ENCODE peak calls at places on chromosomes 11 and 22, in seven cellular contexts. U, I, P, C, S, M and R are unnamed samples.

GRCh38 chr11:66414120-66414934 is 6.5 kb upstream of the NPAS4 start:
- DNase-seq in U (peak; percentile 89), I (no peak), P (no peak), C (no peak), S (no peak), M (no peak), R (no peak)

GRCh38 chr11:79371152-79371551 is 69.7 kb downstream of the TENM4 start:
- DNase-seq in U (peak; percentile 40), I (peak; percentile 21), P (no peak), C (no peak), S (no peak), M (no peak), R (peak; percentile 20)

GRCh38 chr11:128210148-128210940 is 377.0 kb downstream of the ETS1 start:
- DNase-seq in U (peak; percentile 47), I (peak; percentile 94), P (peak; percentile 66), C (peak; percentile 99), S (peak; percentile 76), M (no peak), R (peak; percentile 100)

GRCh38 chr11:5504403-5504891 is 5.3 kb downstream of the UBQLN3 start:
- DNase-seq in U (no peak), I (no peak), P (no peak), C (no peak), S (no peak), M (no peak), R (no peak)

GRCh38 chr22:35971418-35972119 is 57.1 kb downstream of the RBFOX2 start:
- DNase-seq in U (no peak), I (no peak), P (no peak), C (peak; percentile 10), S (no peak), M (no peak), R (no peak)

GRCh38 chr11:72591785-72592490 is 82.3 kb downstream of the PDE2A start:
- DNase-seq in U (no peak), I (no peak), P (peak; percentile 18), C (no peak), S (no peak), M (no peak), R (no peak)

GRCh38 chr22:39207141-39208012 is 37.4 kb downstream of the PDGFB start:
- DNase-seq in U (no peak), I (peak; percentile 55), P (peak; percentile 90), C (no peak), S (peak; percentile 51), M (no peak), R (peak; percentile 45)

GRCh38 chr22:36659762-36660509 is 43.6 kb downstream of the CACNG2 start:
- DNase-seq in U (no peak), I (peak; percentile 81), P (peak; percentile 90), C (peak; percentile 74), S (peak; percentile 96), M (no peak), R (peak; percentile 99)

GRCh38 chr11:75850787-75851186 is 35.8 kb downstream of the UVRAG start:
- DNase-seq in U (no peak), I (no peak), P (no peak), C (no peak), S (no peak), M (no peak), R (no peak)

GRCh38 chr11:133441964-133442660 is 90.2 kb downstream of the OPCML start:
- DNase-seq in U (peak; percentile 43), I (no peak), P (no peak), C (no peak), S (no peak), M (no peak), R (no peak)

GRCh38 chr11:109641549-109641948 is 219.6 kb downstream of the C11orf87 start:
- DNase-seq in U (peak; percentile 78), I (peak; percentile 27), P (no peak), C (no peak), S (no peak), M (peak; percentile 29), R (peak; percentile 48)

GRCh38 chr11:4048340-4048739 is 46.3 kb upstream of the RRM1 start:
- DNase-seq in U (no peak), I (no peak), P (no peak), C (no peak), S (no peak), M (no peak), R (no peak)

GRCh38 chr11:14258177-14258935 is 100.6 kb downstream of the RRAS2 start:
- DNase-seq in U (no peak), I (peak; percentile 83), P (no peak), C (peak; percentile 21), S (no peak), M (no peak), R (peak; percentile 83)

GRCh38 chr11:1468473-1469066 is 18.0 kb downstream of the MOB2 start:
- DNase-seq in U (no peak), I (no peak), P (no peak), C (no peak), S (no peak), M (no peak), R (no peak)

GRCh38 chr11:74636633-74637184 is 44.3 kb downstream of the POLD3 start:
- DNase-seq in U (no peak), I (peak; percentile 72), P (no peak), C (peak; percentile 67), S (no peak), M (no peak), R (peak; percentile 77)

GRCh38 chr22:46072030-46072881 is 78.1 kb upstream of the PPARA start:
- DNase-seq in U (peak; percentile 60), I (no peak), P (peak; percentile 69), C (no peak), S (peak; percentile 60), M (no peak), R (peak; percentile 54)

GRCh38 chr22:22882033-22882717 is 5.4 kb upstream of the IGLL5 start:
- DNase-seq in U (peak; percentile 5), I (no peak), P (peak; percentile 16), C (no peak), S (peak; percentile 37), M (no peak), R (peak; percentile 40)

GRCh38 chr11:34984514-34984913 is 68.1 kb downstream of the PDHX start:
- DNase-seq in U (no peak), I (no peak), P (no peak), C (no peak), S (no peak), M (no peak), R (no peak)

GRCh38 chr11:61897387-61898246 is 6.3 kb upstream of the FADS3 start:
- DNase-seq in U (peak; percentile 93), I (peak; percentile 45), P (peak; percentile 72), C (no peak), S (peak; percentile 91), M (peak; percentile 88), R (peak; percentile 73)

GRCh38 chr11:94948070-94948617 is 25.2 kb downstream of the CWC15 start:
- DNase-seq in U (no peak), I (no peak), P (no peak), C (peak; percentile 61), S (no peak), M (no peak), R (no peak)

GRCh38 chr22:38728899-38729796 is 23.4 kb downstream of the GTPBP1 start:
- DNase-seq in U (no peak), I (no peak), P (no peak), C (no peak), S (no peak), M (no peak), R (no peak)

GRCh38 chr11:94674005-94674491 is 94.1 kb upstream of the AMOTL1 start:
- DNase-seq in U (no peak), I (peak; percentile 59), P (no peak), C (no peak), S (no peak), M (no peak), R (peak; percentile 17)

GRCh38 chr11:16767137-16767536 is 28.7 kb downstream of the C11orf58 start:
- DNase-seq in U (no peak), I (no peak), P (no peak), C (no peak), S (no peak), M (no peak), R (no peak)

DNA sequence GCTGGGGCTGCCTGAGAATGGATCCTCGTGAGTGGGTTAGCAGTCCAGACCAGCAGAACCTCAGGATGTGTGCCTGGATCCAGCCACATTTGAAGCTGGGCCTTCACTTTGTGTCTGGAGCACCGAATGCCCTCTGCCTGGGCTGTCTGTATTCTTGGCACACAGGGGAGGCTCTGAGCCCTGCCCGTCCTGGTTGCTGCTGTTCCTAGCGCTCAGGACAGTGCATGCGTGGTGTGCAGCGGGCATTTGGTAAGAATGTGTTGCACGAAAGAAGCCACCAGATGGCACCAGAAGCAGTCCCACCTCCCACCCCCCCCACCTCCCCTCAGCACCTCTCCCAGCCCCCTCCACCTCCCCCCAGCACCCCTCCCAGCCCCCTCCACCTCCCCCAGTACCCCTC is 4.1 kb upstream of the MAPK11 start:
- DNase-seq in U (peak; percentile 60), I (peak; percentile 45), P (peak; percentile 71), C (no peak), S (peak; percentile 60), M (no peak), R (peak; percentile 56)
- TF ChIP-seq CTCF in U (no peak), I (peak; percentile 22), P (peak; percentile 22), C (peak; percentile 33), S (peak; percentile 44), M (peak; percentile 46), R (peak; percentile 47)

GRCh38 chr11:80542704-80543103 is 1101.9 kb upstream of the TENM4 start:
- DNase-seq in U (no peak), I (no peak), P (no peak), C (no peak), S (no peak), M (no peak), R (no peak)
- TF ChIP-seq CTCF in U (no peak), I (no peak), P (no peak), C (no peak), S (no peak), M (no peak), R (no peak)

DNA sequence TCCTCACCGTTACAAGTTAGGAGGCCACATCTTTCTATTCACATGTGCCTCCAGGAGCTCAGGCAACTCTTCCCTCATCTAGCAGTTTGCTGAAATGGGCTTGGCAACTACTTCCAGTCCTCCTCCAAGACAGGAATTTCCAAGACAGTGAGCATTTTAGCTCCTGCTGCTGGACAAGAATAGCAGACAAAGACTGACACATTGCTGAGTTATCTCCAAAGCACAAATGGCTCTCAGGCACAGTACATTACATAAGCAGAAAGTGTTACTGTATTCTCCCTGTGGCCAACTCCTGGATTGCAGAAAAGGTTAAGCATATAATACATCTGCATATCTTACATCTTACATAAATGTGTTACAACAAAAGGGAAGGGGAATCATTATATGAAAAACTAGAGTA is 83.2 kb upstream of the POU2AF2 start:
- DNase-seq in U (no peak), I (no peak), P (no peak), C (no peak), S (no peak), M (no peak), R (peak; percentile 9)
- TF ChIP-seq CTCF in U (no peak), I (no peak), P (no peak), C (no peak), S (no peak), M (no peak), R (no peak)

DNA sequence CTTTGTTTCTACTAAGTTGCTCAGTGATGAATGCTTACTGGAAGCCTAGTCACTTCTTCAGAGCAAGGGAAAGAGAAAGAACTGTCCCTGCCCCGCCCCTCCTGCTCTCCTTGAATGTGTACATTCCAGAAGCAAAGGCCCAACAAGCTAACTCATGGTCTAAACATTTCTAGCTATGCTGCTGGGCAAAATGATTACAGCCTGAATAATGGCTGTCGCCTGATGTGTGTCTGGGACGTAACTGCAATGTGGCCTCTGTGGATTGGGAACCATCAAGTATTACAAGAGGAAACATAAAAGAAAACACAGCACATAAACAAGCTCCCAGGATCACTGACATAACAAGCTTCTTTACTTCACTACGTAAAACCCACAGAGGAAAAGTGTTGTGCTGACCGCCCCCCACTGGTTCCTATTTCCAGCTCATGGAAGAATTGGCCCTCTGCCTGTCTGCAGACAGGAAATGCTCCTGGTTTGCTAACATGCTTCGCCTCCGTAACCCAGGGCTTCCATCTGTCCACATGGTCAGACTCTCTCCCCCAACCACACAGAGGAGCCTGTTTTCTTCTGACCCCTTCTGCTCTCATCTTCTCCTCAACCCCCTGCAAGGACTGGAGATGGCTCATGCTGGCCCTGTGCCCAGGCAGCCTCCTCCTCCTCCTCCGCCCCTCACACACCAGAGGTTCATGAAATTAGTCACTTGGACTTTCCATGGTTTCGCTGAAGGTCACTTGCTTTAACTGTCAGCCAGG is 187.2 kb downstream of the MAML2 start:
- DNase-seq in U (peak; percentile 67), I (peak; percentile 73), P (peak; percentile 75), C (peak; percentile 90), S (peak; percentile 23), M (no peak), R (peak; percentile 93)
- TF ChIP-seq CTCF in U (peak; percentile 25), I (no peak), P (peak; percentile 18), C (peak; percentile 42), S (no peak), M (no peak), R (peak; percentile 28)